ENCODE peak calls at places on chromosome 21, in five cellular contexts. E, I, S, L and N are unnamed samples.

GRCh38 chr21:19998450-19998849 is 999.8 kb upstream of the NCAM2 start:
- DNase-seq in S (no peak), I (no peak), E (no peak), L (no peak), N (no peak)

GRCh38 chr21:17646790-17647189 is 34.1 kb upstream of the BTG3 start:
- DNase-seq in E (no peak), S (no peak), L (no peak), I (no peak), N (no peak)

GRCh38 chr21:36910581-36911307 is 55.7 kb downstream of the HLCS start:
- DNase-seq in L (no peak), E (no peak), S (no peak), I (no peak), N (no peak)

GRCh38 chr21:17442174-17442573 is 70.7 kb upstream of the CXADR start:
- DNase-seq in I (no peak), L (no peak), E (no peak), S (no peak), N (no peak)

GRCh38 chr21:31198575-31198974 is 145.5 kb downstream of the TIAM1 start:
- DNase-seq in L (no peak), E (no peak), I (peak), S (no peak), N (peak)

GRCh38 chr21:29261555-29262540 is 36.9 kb upstream of the BACH1 start:
- DNase-seq in E (no peak), S (no peak), I (no peak), L (no peak), N (no peak)

GRCh38 chr21:16588433-16588860 is 858.7 kb downstream of the USP25 start:
- DNase-seq in I (no peak), L (no peak), S (no peak), E (peak), N (no peak)

GRCh38 chr21:43352568-43353281 is 74.2 kb downstream of the SIK1 start:
- DNase-seq in S (no peak), E (no peak), L (peak), I (no peak), N (peak)

GRCh38 chr21:28936036-28936435 is 56.6 kb downstream of the LTN1 start:
- DNase-seq in L (no peak), E (no peak), I (no peak), S (no peak), N (no peak)

GRCh38 chr21:25956993-25957714 is 213.4 kb downstream of the APP start:
- DNase-seq in L (no peak), S (no peak), I (no peak), E (no peak), N (no peak)

GRCh38 chr21:32062591-32063227 is 189.9 kb downstream of the HUNK start:
- DNase-seq in I (no peak), S (no peak), L (no peak), E (no peak), N (no peak)

GRCh38 chr21:31538821-31539220 is 120.7 kb upstream of the SOD1 start:
- DNase-seq in S (no peak), L (no peak), E (no peak), I (no peak), N (no peak)

GRCh38 chr21:16079830-16080229 is 350.0 kb downstream of the USP25 start:
- DNase-seq in S (no peak), I (peak), E (no peak), L (no peak), N (no peak)

GRCh38 chr21:17343055-17343454 is 169.8 kb upstream of the CXADR start:
- DNase-seq in S (no peak), L (no peak), I (peak), E (no peak), N (peak)

GRCh38 chr21:15616864-15617574 is 112.8 kb upstream of the USP25 start:
- DNase-seq in E (no peak), I (no peak), L (no peak), S (no peak), N (no peak)

GRCh38 chr21:43598416-43599120 is 60.7 kb downstream of the HSF2BP start:
- DNase-seq in I (no peak), E (no peak), L (no peak), S (no peak), N (no peak)

GRCh38 chr21:30996728-30997127 is 41.5 kb downstream of the KRTAP19-8 start:
- DNase-seq in S (no peak), I (no peak), L (no peak), E (no peak), N (no peak)

GRCh38 chr21:25670726-25671125 is 31.7 kb downstream of the JAM2 start:
- DNase-seq in E (no peak), L (no peak), S (no peak), I (no peak), N (no peak)

GRCh38 chr21:44919913-44920693 is 596 bp downstream of the ITGB2 start:
- DNase-seq in E (no peak), L (no peak), S (no peak), I (no peak), N (no peak)

GRCh38 chr21:24545807-24546361 is 1061.4 kb downstream of the MRPL39 start:
- DNase-seq in E (no peak), S (no peak), I (no peak), L (no peak), N (no peak)

GRCh38 chr21:43343992-43344886 is 82.7 kb downstream of the SIK1 start:
- DNase-seq in E (no peak), L (no peak), I (no peak), S (no peak), N (no peak)

GRCh38 chr21:31337086-31337485 is 7.0 kb downstream of the TIAM1 start:
- DNase-seq in I (no peak), E (no peak), S (no peak), L (no peak), N (no peak)

GRCh38 chr21:31475223-31475622 is 131.2 kb upstream of the TIAM1 start:
- DNase-seq in I (no peak), S (no peak), L (no peak), E (no peak), N (no peak)

GRCh38 chr21:22711636-22712035 is 1713.4 kb downstream of the NCAM2 start:
- DNase-seq in S (no peak), E (no peak), I (no peak), L (no peak), N (no peak)

GRCh38 chr21:31141389-31142021 is 103.2 kb upstream of the KRTAP19-8 start:
- DNase-seq in I (no peak), L (no peak), S (no peak), E (no peak), N (no peak)

GRCh38 chr21:31866077-31866511 is 6.7 kb upstream of the HUNK start:
- DNase-seq in I (peak), E (peak), L (no peak), S (peak), N (peak)

GRCh38 chr21:14382486-14382834 is 486 bp downstream of the HSPA13 start:
- DNase-seq in I (no peak), L (no peak), E (peak), S (no peak), N (no peak)

GRCh38 chr21:32278068-32278467 is 781 bp downstream of the MIS18A start:
- DNase-seq in I (no peak), S (no peak), L (no peak), E (no peak), N (peak)

GRCh38 chr21:31173881-31174555 is 135.7 kb upstream of the KRTAP19-8 start:
- DNase-seq in I (no peak), E (no peak), L (no peak), S (no peak), N (peak)

GRCh38 chr21:26445440-26445839 is 127.6 kb downstream of the CYYR1 start:
- DNase-seq in L (no peak), E (no peak), S (no peak), I (no peak), N (no peak)

GRCh38 chr21:44293551-44294231 is 6.2 kb upstream of the PFKL start:
- DNase-seq in I (no peak), S (no peak), L (no peak), E (no peak), N (no peak)

GRCh38 chr21:15718709-15719108 is 11.1 kb upstream of the USP25 start:
- DNase-seq in I (no peak), L (no peak), S (no peak), E (no peak), N (no peak)

GRCh38 chr21:41951876-41952567 is 1.8 kb downstream of the C2CD2 start:
- DNase-seq in I (no peak), L (no peak), E (no peak), S (no peak), N (no peak)
- TF ChIP-seq ATF2 in I (no peak), L (no peak), E (no peak), S (no peak), N (no peak)

GRCh38 chr21:33299181-33299752 is 25.5 kb upstream of the IFNAR1 start:
- DNase-seq in L (peak), I (no peak), S (no peak), E (no peak), N (no peak)
- TF ChIP-seq ATF2 in L (no peak), I (no peak), S (no peak), E (no peak), N (no peak)

GRCh38 chr21:42113926-42114409 is 42.9 kb downstream of the UMODL1 start:
- DNase-seq in E (no peak), S (no peak), I (peak), L (no peak), N (no peak)
- TF ChIP-seq ATF2 in E (no peak), S (no peak), I (no peak), L (no peak), N (no peak)

GRCh38 chr21:45945066-45945867 is 36.3 kb upstream of the COL6A1 start:
- DNase-seq in S (no peak), I (no peak), E (no peak), L (no peak), N (no peak)
- TF ChIP-seq ATF2 in S (no peak), I (no peak), E (no peak), L (no peak), N (no peak)

GRCh38 chr21:40662889-40663288 is 184.1 kb downstream of the DSCAM start:
- DNase-seq in E (no peak), S (no peak), L (no peak), I (no peak), N (no peak)

GRCh38 chr21:40671721-40672120 is 175.2 kb downstream of the DSCAM start:
- DNase-seq in S (no peak), E (no peak), L (no peak), I (no peak), N (no peak)

GRCh38 chr21:40672602-40673001 is 174.4 kb downstream of the DSCAM start:
- DNase-seq in I (no peak), E (no peak), L (no peak), S (no peak), N (no peak)

GRCh38 chr21:40667964-40668363 is 179.0 kb downstream of the DSCAM start:
- DNase-seq in L (no peak), S (no peak), E (no peak), I (no peak), N (no peak)

DNA sequence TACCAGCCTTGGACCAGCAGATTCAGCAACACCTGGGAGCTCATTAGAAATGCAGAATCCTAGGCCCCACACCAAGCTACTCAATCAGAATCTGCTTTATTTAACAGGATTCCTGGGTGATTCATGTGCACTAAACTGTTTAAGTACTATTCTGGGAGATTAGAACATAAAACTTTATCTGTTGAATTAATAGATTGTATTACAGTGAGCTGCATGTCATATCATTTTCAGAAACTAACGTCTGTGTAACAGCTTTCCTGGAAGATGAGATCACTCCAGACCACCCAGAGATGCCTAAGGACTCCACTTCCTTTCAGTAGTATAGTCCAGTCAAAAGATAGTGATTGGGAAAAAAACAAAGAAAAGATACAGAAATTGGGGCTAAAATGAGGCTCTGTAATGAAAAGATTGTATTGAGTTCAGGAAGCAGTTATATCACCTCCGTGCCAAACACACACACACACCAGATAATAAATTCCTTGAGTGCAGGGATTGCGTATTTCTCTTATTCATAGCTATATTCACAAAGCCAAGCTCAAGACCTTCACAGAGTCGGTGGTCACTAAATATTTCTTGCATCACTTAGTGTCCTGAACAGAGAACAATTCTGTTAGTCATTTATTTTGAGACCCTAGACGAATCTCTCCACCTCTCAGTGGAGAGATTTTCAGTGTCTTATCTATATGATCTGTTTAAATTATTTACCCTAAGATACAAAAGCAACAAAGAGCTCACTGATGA is 178.3 kb downstream of the DSCAM start:
- DNase-seq in I (no peak), S (no peak), L (no peak), E (no peak), N (no peak)
- TF ChIP-seq ATF2 in I (no peak), S (no peak), L (no peak), E (no peak), N (no peak)

DNA sequence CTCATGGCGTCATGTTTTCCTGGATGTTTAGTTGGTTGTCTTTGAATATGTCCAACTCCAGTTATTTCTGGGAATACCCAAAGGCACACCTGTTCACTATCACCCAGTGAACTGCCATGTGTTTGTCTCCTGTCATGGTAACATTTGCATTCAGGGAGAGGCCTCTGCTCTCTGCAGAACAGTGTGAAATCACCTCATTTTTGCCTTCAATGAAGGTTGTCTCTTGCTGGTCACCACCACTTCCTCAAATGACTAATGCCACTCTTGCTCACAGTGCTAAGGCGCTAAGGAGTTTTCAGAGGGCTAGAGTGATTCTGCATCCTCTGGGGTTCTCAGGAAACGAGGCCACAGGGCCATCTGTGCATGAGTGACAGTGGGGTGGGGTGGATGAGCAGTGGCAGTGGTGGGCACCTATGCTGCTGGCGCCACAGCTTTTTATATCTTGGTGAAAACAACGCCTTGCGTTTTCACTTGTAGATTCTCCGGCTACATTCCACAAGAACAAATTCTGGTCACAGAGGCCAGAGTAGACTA is 60.0 kb upstream of the ATP5PO start:
- DNase-seq in I (no peak), S (peak), E (no peak), L (peak), N (peak)
- TF ChIP-seq ATF2 in I (no peak), S (no peak), E (no peak), L (peak), N (no peak)

GRCh38 chr21:38985423-38986378 is 180.0 kb downstream of the ETS2 start:
- DNase-seq in I (no peak), E (no peak), S (no peak), L (peak), N (peak)
- TF ChIP-seq ATF2 in I (no peak), E (no peak), S (no peak), L (no peak), N (no peak)

DNA sequence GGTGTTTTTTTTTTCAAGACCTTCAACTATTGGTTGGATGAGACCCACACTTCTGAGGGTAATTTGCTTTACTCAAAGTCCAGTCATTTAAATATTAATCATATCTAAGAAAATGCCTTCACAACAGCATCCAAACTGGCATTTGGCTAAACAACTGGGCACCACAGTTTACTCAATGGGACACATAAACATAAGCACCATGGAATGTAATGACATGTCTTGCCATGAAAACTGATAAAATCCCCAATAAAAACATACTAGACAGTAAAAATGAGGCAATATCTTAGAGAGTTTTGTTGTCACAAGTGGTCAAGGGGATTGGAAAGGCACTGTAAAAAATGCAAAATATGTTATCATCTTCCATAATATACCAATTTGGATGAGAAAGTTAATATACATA is 838.8 kb upstream of the ADAMTS5 start:
- DNase-seq in E (no peak), S (no peak), L (no peak), I (no peak), N (no peak)
- TF ChIP-seq ATF2 in E (no peak), S (no peak), L (no peak), I (no peak), N (no peak)